ENCODE peak calls at places on chromosomes 6 and 20, in ten cellular contexts. W is NCI-H2171; F is NAMALWA; Y is MV-4-11; P is occipital lobe; L is pons; A is effector memory CD4-positive, alpha-beta T cell; J is hypothalamus; I is omental fat pad; M is BJ. O is an unnamed sample.

GRCh38 chr6:148501178-148501590 is 158.5 kb downstream of the SASH1 start:
- DNase-seq in P (no peak), M (peak), Y (no peak), W (no peak), I (no peak), L (peak), A (no peak), J (no peak), F (no peak), O (peak)

GRCh38 chr6:132322398-132322797 is 78.9 kb downstream of the MOXD1 start:
- DNase-seq in P (no peak), W (no peak), F (no peak), M (no peak), J (no peak), Y (no peak), L (no peak), A (no peak), I (no peak), O (no peak)

GRCh38 chr6:144314003-144314485 is 28.9 kb downstream of the UTRN start:
- DNase-seq in Y (no peak), A (no peak), W (no peak), L (peak), J (no peak), F (no peak), M (no peak), I (no peak), P (no peak), O (peak)

GRCh38 chr6:157879873-157880254 is 56.8 kb downstream of the SNX9 start:
- DNase-seq in P (no peak), A (no peak), F (no peak), I (no peak), M (no peak), L (peak), J (no peak), Y (no peak), W (peak), O (no peak)

GRCh38 chr20:7742479-7742878 is 197.8 kb downstream of the HAO1 start:
- DNase-seq in F (no peak), J (no peak), Y (no peak), P (no peak), W (no peak), M (no peak), I (no peak), L (no peak), A (no peak), O (no peak)

GRCh38 chr20:49995586-49995985 is 12.8 kb downstream of the SNAI1 start:
- DNase-seq in W (no peak), A (no peak), F (no peak), P (no peak), M (no peak), L (no peak), I (no peak), J (no peak), Y (no peak), O (no peak)

GRCh38 chr20:60310551-60310950 is 352.3 kb downstream of the CDH26 start:
- DNase-seq in P (no peak), L (no peak), W (no peak), Y (no peak), A (no peak), I (no peak), M (no peak), J (no peak), F (no peak), O (no peak)

GRCh38 chr6:166678426-166678825 is 51.4 kb upstream of the RPS6KA2 start:
- DNase-seq in L (no peak), I (no peak), F (no peak), J (no peak), P (no peak), M (no peak), A (no peak), W (no peak), Y (no peak), O (no peak)

GRCh38 chr6:73452107-73452461 is at the start of gene CGAS:
- DNase-seq in J (peak), F (no peak), M (peak), A (peak), Y (peak), L (peak), I (peak), P (no peak), W (no peak), O (peak)

GRCh38 chr6:41940759-41941279 is 789 bp downstream of the CCND3 start:
- DNase-seq in A (peak), W (peak), J (no peak), L (no peak), F (peak), I (no peak), P (peak), Y (peak), M (no peak), O (peak)

GRCh38 chr20:32652739-32653526 is 20.8 kb downstream of the C20orf203 start:
- DNase-seq in W (peak), I (peak), P (peak), L (peak), J (peak), Y (peak), A (peak), M (peak), F (peak), O (peak)

GRCh38 chr20:20102859-20103258 is 50.5 kb downstream of the CFAP61 start:
- DNase-seq in M (no peak), A (no peak), I (no peak), F (no peak), Y (no peak), J (no peak), P (no peak), W (no peak), L (no peak), O (no peak)